ENCODE peak calls at places on chromosomes 5 and 9, in five cellular contexts. One of them, this sample, is unnamed.
A peak's percentile ranks its signal among the peaks of the same experiment; 100 is the strongest.

GRCh38 chr5:108238936-108239887 is 142.7 kb downstream of the FBXL17 start:
- DNase-seq in RWPE2: no peak
- DNase-seq in right atrium auricular region: no peak
- DNase-seq in MM.1S: no peak
- DNase-seq in pancreas: no peak
- DNase-seq in this sample: no peak

GRCh38 chr5:2833513-2833912 is 82.0 kb upstream of the IRX2 start:
- DNase-seq in MM.1S: no peak
- DNase-seq in pancreas: no peak
- DNase-seq in right atrium auricular region: no peak
- DNase-seq in RWPE2: no peak
- DNase-seq in this sample: no peak

GRCh38 chr5:108481355-108481931 is 99.5 kb upstream of the FBXL17 start:
- DNase-seq in right atrium auricular region: no peak
- DNase-seq in MM.1S: peak; percentile 74
- DNase-seq in RWPE2: no peak
- DNase-seq in pancreas: no peak
- DNase-seq in this sample: no peak

GRCh38 chr5:102152906-102153787 is 142.9 kb downstream of the SLCO4C1 start:
- DNase-seq in pancreas: no peak
- DNase-seq in MM.1S: peak; percentile 28
- DNase-seq in right atrium auricular region: no peak
- DNase-seq in RWPE2: no peak
- DNase-seq in this sample: no peak

GRCh38 chr5:102716017-102716416 is 39.1 kb upstream of the PAM start:
- DNase-seq in RWPE2: no peak
- DNase-seq in pancreas: no peak
- DNase-seq in MM.1S: no peak
- DNase-seq in right atrium auricular region: no peak
- DNase-seq in this sample: no peak

GRCh38 chr5:112366987-112367386 is 52.1 kb downstream of the EPB41L4A start:
- DNase-seq in RWPE2: no peak
- DNase-seq in MM.1S: no peak
- DNase-seq in right atrium auricular region: no peak
- DNase-seq in pancreas: no peak
- DNase-seq in this sample: no peak

GRCh38 chr9:98709968-98710965 is 1.5 kb upstream of the GABBR2 start:
- DNase-seq in MM.1S: no peak
- DNase-seq in pancreas: no peak
- DNase-seq in right atrium auricular region: no peak
- DNase-seq in RWPE2: no peak
- DNase-seq in this sample: no peak

GRCh38 chr5:65012411-65012972 is 243.8 kb downstream of the CWC27 start:
- DNase-seq in MM.1S: no peak
- DNase-seq in pancreas: no peak
- DNase-seq in right atrium auricular region: no peak
- DNase-seq in RWPE2: no peak
- DNase-seq in this sample: no peak

GRCh38 chr9:16267336-16268036 is 603.0 kb downstream of the BNC2 start:
- DNase-seq in RWPE2: no peak
- DNase-seq in MM.1S: peak; percentile 69
- DNase-seq in pancreas: no peak
- DNase-seq in right atrium auricular region: no peak
- DNase-seq in this sample: no peak

GRCh38 chr5:164505791-164506190 is 1000.4 kb downstream of the MAT2B start:
- DNase-seq in MM.1S: no peak
- DNase-seq in pancreas: no peak
- DNase-seq in RWPE2: no peak
- DNase-seq in right atrium auricular region: no peak
- DNase-seq in this sample: no peak

GRCh38 chr5:127572930-127573329 is 55.5 kb downstream of the PRRC1 start:
- DNase-seq in right atrium auricular region: no peak
- DNase-seq in RWPE2: no peak
- DNase-seq in MM.1S: no peak
- DNase-seq in pancreas: no peak
- DNase-seq in this sample: no peak

GRCh38 chr5:127813633-127814171 is 110.5 kb downstream of the CCDC192 start:
- DNase-seq in MM.1S: no peak
- DNase-seq in pancreas: no peak
- DNase-seq in right atrium auricular region: no peak
- DNase-seq in RWPE2: peak; percentile 67
- DNase-seq in this sample: no peak

GRCh38 chr5:140348104-140348503 is 1.7 kb upstream of the HBEGF start:
- DNase-seq in RWPE2: peak; percentile 92
- DNase-seq in MM.1S: no peak
- DNase-seq in right atrium auricular region: no peak
- DNase-seq in pancreas: no peak
- DNase-seq in this sample: no peak

GRCh38 chr9:113808391-113809191 is 67.5 kb upstream of the ZNF618 start:
- DNase-seq in pancreas: no peak
- DNase-seq in MM.1S: no peak
- DNase-seq in right atrium auricular region: peak; percentile 71
- DNase-seq in RWPE2: no peak
- DNase-seq in this sample: no peak

GRCh38 chr5:135569755-135570452 is 8.9 kb downstream of the CXCL14 start:
- DNase-seq in pancreas: no peak
- DNase-seq in RWPE2: no peak
- DNase-seq in right atrium auricular region: no peak
- DNase-seq in MM.1S: peak; percentile 57
- DNase-seq in this sample: no peak

GRCh38 chr5:126514159-126515141 is 80.6 kb downstream of the ALDH7A1 start:
- DNase-seq in MM.1S: no peak
- DNase-seq in pancreas: no peak
- DNase-seq in right atrium auricular region: no peak
- DNase-seq in RWPE2: no peak
- DNase-seq in this sample: no peak

GRCh38 chr5:174234388-174234787 is 188.9 kb downstream of the NSG2 start:
- DNase-seq in MM.1S: no peak
- DNase-seq in RWPE2: no peak
- DNase-seq in pancreas: no peak
- DNase-seq in right atrium auricular region: no peak
- DNase-seq in this sample: no peak

GRCh38 chr9:113011911-113012381 is at the start of gene ZNF883:
- DNase-seq in MM.1S: peak; percentile 50
- DNase-seq in RWPE2: no peak
- DNase-seq in pancreas: peak; percentile 59
- DNase-seq in right atrium auricular region: no peak
- DNase-seq in this sample: peak; percentile 74

GRCh38 chr5:172645271-172645670 is 4.2 kb downstream of the NEURL1B start:
- DNase-seq in pancreas: no peak
- DNase-seq in MM.1S: no peak
- DNase-seq in RWPE2: no peak
- DNase-seq in right atrium auricular region: no peak
- DNase-seq in this sample: peak; percentile 43

GRCh38 chr5:112604741-112605390 is 132.8 kb upstream of the APC start:
- DNase-seq in right atrium auricular region: no peak
- DNase-seq in RWPE2: no peak
- DNase-seq in pancreas: no peak
- DNase-seq in MM.1S: peak; percentile 15
- DNase-seq in this sample: no peak

GRCh38 chr5:177491429-177491945 is 5.9 kb downstream of the PDLIM7 start:
- DNase-seq in RWPE2: no peak
- DNase-seq in MM.1S: peak; percentile 78
- DNase-seq in pancreas: no peak
- DNase-seq in right atrium auricular region: no peak
- DNase-seq in this sample: no peak

GRCh38 chr9:21454149-21454548 is 13.9 kb downstream of the IFNA1 start:
- DNase-seq in RWPE2: no peak
- DNase-seq in right atrium auricular region: no peak
- DNase-seq in pancreas: no peak
- DNase-seq in MM.1S: no peak
- DNase-seq in this sample: no peak
- H3K9me3 ChIP-seq in RWPE2: no peaks in the 10 kb centered on the region
- H3K9me3 ChIP-seq in right atrium auricular region: no peaks in the 10 kb centered on the region
- H3K9me3 ChIP-seq in pancreas: no peaks in the 10 kb centered on the region
- H3K9me3 ChIP-seq in MM.1S: no peaks in the 10 kb centered on the region
- H3K9me3 ChIP-seq in this sample: no peaks in the 10 kb centered on the region

DNA sequence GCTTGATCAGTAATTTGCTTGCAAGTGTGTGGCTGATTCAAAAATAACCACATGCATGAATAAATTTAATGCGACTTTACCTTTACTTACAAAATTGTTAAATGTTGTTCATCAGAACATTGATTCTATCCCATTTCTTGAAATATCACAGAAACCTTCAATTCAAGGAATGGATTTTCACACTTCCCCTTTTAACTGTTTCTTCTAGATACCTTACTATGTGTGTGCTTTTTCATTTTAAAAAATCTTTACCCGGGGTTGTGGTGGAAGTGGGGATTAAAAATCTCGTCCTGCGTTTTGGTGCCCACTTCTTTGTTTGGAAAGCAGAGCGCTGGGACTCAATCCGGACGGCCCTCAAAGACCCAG is 5.8 kb upstream of the MEF2C start:
- DNase-seq in right atrium auricular region: no peak
- DNase-seq in pancreas: no peak
- DNase-seq in RWPE2: no peak
- DNase-seq in MM.1S: no peak
- DNase-seq in this sample: no peak
- H3K4me1 ChIP-seq in right atrium auricular region: no peaks in the 10 kb centered on the region
- H3K4me1 ChIP-seq in pancreas: no peaks in the 10 kb centered on the region
- H3K4me1 ChIP-seq in RWPE2: no peaks in the 10 kb centered on the region
- H3K4me1 ChIP-seq in MM.1S: peaks cover 5% of the 10 kb centered on the region
- H3K4me1 ChIP-seq in this sample: peaks cover 15% of the 10 kb centered on the region

DNA sequence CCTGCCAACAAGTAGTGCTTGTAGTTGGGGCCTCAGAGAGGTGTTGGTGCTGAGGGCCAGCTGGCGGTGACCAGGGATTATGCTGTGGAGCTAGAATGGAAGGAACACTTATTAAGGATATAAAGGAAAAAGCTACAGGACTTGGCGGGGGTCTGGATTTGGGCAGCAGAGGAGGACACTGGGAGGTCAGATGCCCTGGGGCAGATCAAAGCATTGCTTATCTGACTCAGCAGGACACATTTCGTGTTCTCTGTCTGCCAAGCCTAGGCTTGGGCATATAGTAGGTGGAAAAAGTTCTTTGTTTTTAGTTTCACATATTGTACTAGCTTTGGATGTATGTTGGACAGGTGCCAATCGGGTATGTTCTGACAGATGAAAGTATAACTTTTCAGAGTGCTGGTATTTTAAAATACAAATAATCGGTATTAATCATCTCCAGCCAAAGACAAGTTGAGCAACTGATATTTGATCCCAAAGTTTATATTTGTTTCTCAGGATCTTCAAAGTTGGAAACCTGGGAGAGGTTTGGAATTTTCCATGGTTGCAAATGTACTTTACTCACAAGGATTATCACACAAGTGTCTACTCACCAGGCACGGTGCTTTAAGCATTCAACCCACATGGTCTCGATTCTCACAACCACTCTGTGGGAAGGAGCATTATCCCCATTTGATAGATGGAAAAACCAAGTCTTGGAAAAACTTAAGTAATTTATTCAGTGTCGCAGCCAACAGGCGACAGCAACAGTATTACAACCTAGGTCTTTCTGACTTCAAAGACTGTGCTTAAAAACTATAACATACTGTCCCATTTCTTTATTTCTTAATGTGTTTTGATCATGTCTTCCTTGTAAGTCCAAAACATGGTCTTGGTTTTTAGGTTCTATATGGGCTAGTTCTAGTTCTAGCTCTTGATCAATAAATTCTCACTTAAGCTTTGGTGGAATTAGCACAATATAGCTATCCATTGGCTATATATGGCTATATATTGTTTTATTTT is 69.6 kb downstream of the IQGAP2 start:
- DNase-seq in pancreas: no peak
- DNase-seq in right atrium auricular region: no peak
- DNase-seq in MM.1S: no peak
- DNase-seq in RWPE2: peak; percentile 88
- DNase-seq in this sample: no peak
- H3K27ac ChIP-seq in pancreas: no peak overlapping the region
- H3K27ac ChIP-seq in right atrium auricular region: no peak overlapping the region
- H3K27ac ChIP-seq in MM.1S: no peak overlapping the region
- H3K27ac ChIP-seq in RWPE2: peak overlapping the region; percentile 89
- H3K27ac ChIP-seq in this sample: no peak overlapping the region

GRCh38 chr5:178673801-178674200 is 47.0 kb upstream of the CLK4 start:
- DNase-seq in pancreas: no peak
- DNase-seq in RWPE2: no peak
- DNase-seq in right atrium auricular region: no peak
- DNase-seq in MM.1S: no peak
- DNase-seq in this sample: peak; percentile 25
- H3K9me3 ChIP-seq in pancreas: no peaks in the 10 kb centered on the region
- H3K9me3 ChIP-seq in RWPE2: no peaks in the 10 kb centered on the region
- H3K9me3 ChIP-seq in right atrium auricular region: no peaks in the 10 kb centered on the region
- H3K9me3 ChIP-seq in MM.1S: no peaks in the 10 kb centered on the region
- H3K9me3 ChIP-seq in this sample: no peaks in the 10 kb centered on the region

GRCh38 chr5:137155621-137156020 is 343.5 kb downstream of the SPOCK1 start:
- DNase-seq in RWPE2: no peak
- DNase-seq in right atrium auricular region: no peak
- DNase-seq in pancreas: no peak
- DNase-seq in MM.1S: no peak
- DNase-seq in this sample: no peak
- H3K4me1 ChIP-seq in RWPE2: no peaks in the 10 kb centered on the region
- H3K4me1 ChIP-seq in right atrium auricular region: no peaks in the 10 kb centered on the region
- H3K4me1 ChIP-seq in pancreas: no peaks in the 10 kb centered on the region
- H3K4me1 ChIP-seq in MM.1S: no peaks in the 10 kb centered on the region
- H3K4me1 ChIP-seq in this sample: no peaks in the 10 kb centered on the region

DNA sequence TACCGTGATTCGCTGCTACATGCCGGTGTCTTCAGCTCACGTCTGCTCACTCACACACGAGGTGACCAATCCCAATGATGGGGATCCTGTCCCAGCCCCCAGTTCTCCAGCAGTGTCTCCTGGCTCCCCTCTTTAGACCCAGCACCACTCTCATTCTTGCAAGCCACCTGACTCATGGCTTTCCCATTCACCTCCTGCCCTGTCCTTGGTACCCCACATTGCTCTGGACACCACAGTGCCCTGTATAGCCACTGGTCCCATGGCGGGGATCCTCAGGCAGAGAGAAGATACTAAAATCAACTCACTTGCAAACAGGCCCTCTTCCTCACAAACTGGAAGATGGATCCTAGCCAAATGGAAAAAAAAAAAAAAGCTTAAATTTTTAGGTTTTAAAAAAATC is 81.0 kb downstream of the SLIT3 start:
- DNase-seq in right atrium auricular region: no peak
- DNase-seq in MM.1S: no peak
- DNase-seq in pancreas: no peak
- DNase-seq in RWPE2: no peak
- DNase-seq in this sample: no peak
- H3K27ac ChIP-seq in right atrium auricular region: no peak overlapping the region
- H3K27ac ChIP-seq in MM.1S: no peak overlapping the region
- H3K27ac ChIP-seq in pancreas: no peak overlapping the region
- H3K27ac ChIP-seq in RWPE2: no peak overlapping the region
- H3K27ac ChIP-seq in this sample: no peak overlapping the region